ENCODE peak calls at places on chromosomes 16 and 17, in ten cellular contexts. I is A549; Z is PC-3; W is CD8-positive, alpha-beta T cell; M is tibial nerve; L is sigmoid colon; P is dorsolateral prefrontal cortex; V is RWPE1; U is right atrium auricular region; Y is uterus. C is an unnamed sample.
A peak's percentile ranks its signal among the peaks of the same experiment; 100 is the strongest.

GRCh38 chr16:21302898-21303528 is 24.9 kb upstream of the CRYM start:
- DNase-seq in I (peak; percentile 35), Z (peak; percentile 69), W (no peak), M (no peak), L (no peak), P (no peak), V (peak; percentile 88), U (no peak), Y (no peak), C (no peak)

GRCh38 chr17:78672880-78673371 is 95.7 kb upstream of the DNAH17 start:
- DNase-seq in I (no peak), Z (no peak), W (no peak), M (no peak), L (no peak), P (no peak), V (no peak), U (no peak), Y (no peak), C (peak; percentile 30)

GRCh38 chr17:57861000-57861736 is 11.3 kb upstream of the MRPS23 start:
- DNase-seq in I (peak; percentile 78), Z (peak; percentile 50), W (peak; percentile 40), M (no peak), L (peak; percentile 85), P (no peak), V (no peak), U (no peak), Y (no peak), C (peak; percentile 43)

GRCh38 chr16:86924537-86924936 is 346.2 kb downstream of the FOXL1 start:
- DNase-seq in I (no peak), Z (peak; percentile 67), W (no peak), M (no peak), L (no peak), P (no peak), V (no peak), U (no peak), Y (no peak), C (no peak)

GRCh38 chr17:45942284-45942683 is 47.9 kb downstream of the MAPT start:
- DNase-seq in I (no peak), Z (no peak), W (no peak), M (no peak), L (peak; percentile 95), P (peak; percentile 99), V (no peak), U (peak; percentile 75), Y (peak; percentile 41), C (no peak)

GRCh38 chr17:33560165-33560564 is 267.1 kb upstream of the ASIC2 start:
- DNase-seq in I (no peak), Z (no peak), W (no peak), M (no peak), L (no peak), P (no peak), V (no peak), U (no peak), Y (no peak), C (no peak)

GRCh38 chr17:3911271-3912053 is 4.8 kb downstream of the P2RX1 start:
- DNase-seq in I (no peak), Z (no peak), W (peak; percentile 51), M (no peak), L (no peak), P (no peak), V (no peak), U (no peak), Y (no peak), C (peak; percentile 57)

GRCh38 chr16:53131363-53132071 is 76.7 kb downstream of the CHD9 start:
- DNase-seq in I (peak; percentile 55), Z (peak; percentile 50), W (peak; percentile 44), M (peak; percentile 39), L (peak; percentile 88), P (peak; percentile 42), V (peak; percentile 57), U (peak; percentile 82), Y (peak; percentile 57), C (peak; percentile 49)

GRCh38 chr16:17343028-17343427 is 127.7 kb downstream of the XYLT1 start:
- DNase-seq in I (no peak), Z (no peak), W (peak; percentile 49), M (no peak), L (no peak), P (no peak), V (no peak), U (no peak), Y (no peak), C (no peak)

GRCh38 chr16:2967721-2968161 is 1.4 kb upstream of the PAQR4 start:
- DNase-seq in I (no peak), Z (no peak), W (no peak), M (no peak), L (no peak), P (no peak), V (no peak), U (no peak), Y (no peak), C (no peak)

GRCh38 chr17:67157732-67158639 is 87.0 kb downstream of the HELZ start:
- DNase-seq in I (peak; percentile 28), Z (peak; percentile 60), W (no peak), M (no peak), L (no peak), P (no peak), V (peak; percentile 10), U (no peak), Y (no peak), C (no peak)
- TF ChIP-seq CTCF in I (peak; percentile 84), Z (peak; percentile 74), W (no peak), M (no peak), L (no peak), P (peak; percentile 41), V (no peak), U (no peak), Y (no peak), C (no peak)

DNA sequence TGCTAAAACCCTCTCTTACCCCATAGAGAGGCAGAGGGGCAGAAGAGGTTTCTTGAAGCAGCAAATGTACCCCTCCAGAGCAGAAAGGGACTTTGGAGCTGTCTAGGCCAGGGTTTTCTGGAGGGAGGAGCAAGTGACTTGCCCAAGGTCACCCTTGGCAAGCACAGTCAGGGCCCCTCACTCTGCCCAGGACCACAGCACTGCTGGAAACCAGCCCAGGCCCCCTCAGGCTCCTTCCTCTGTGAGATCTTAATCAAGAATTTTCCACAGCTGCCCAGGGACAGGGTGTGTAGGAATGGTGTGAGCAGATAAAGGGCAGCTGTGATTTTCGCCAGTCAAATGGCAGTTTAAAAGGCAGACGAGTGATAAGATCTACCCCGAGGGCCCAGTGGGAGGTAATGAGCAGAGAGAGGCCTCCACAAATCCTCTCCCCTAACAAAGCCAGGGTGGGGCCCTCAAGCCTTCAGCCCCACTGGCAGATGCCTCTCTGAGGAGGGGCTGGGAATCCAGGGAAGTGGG is 3.9 kb upstream of the SLC12A3 start:
- DNase-seq in I (no peak), Z (no peak), W (no peak), M (no peak), L (no peak), P (no peak), V (no peak), U (no peak), Y (no peak), C (no peak)
- H3K27ac ChIP-seq in I (peak overlapping the region; percentile 35), Z (no peak overlapping the region), W (no peak overlapping the region), M (no peak overlapping the region), L (no peak overlapping the region), P (no peak overlapping the region), V (no peak overlapping the region), U (no peak overlapping the region), Y (no peak overlapping the region), C (peak overlapping the region; percentile 8)

GRCh38 chr16:22663389-22664064 is 150.4 kb upstream of the HS3ST2 start:
- DNase-seq in I (no peak), Z (no peak), W (no peak), M (no peak), L (no peak), P (no peak), V (no peak), U (peak; percentile 56), Y (no peak), C (no peak)
- TF ChIP-seq CTCF in I (no peak), Z (no peak), W (no peak), M (no peak), L (no peak), P (no peak), V (no peak), U (no peak), Y (no peak), C (no peak)

GRCh38 chr16:84596161-84596560 is 21.7 kb downstream of the COTL1 start:
- DNase-seq in I (no peak), Z (no peak), W (no peak), M (no peak), L (no peak), P (no peak), V (no peak), U (no peak), Y (no peak), C (no peak)

GRCh38 chr16:84594725-84595038 is 23.2 kb downstream of the COTL1 start:
- DNase-seq in I (no peak), Z (no peak), W (no peak), M (no peak), L (no peak), P (no peak), V (no peak), U (no peak), Y (no peak), C (no peak)

GRCh38 chr16:84595052-84595481 is 22.8 kb downstream of the COTL1 start:
- DNase-seq in I (no peak), Z (no peak), W (no peak), M (no peak), L (no peak), P (no peak), V (no peak), U (no peak), Y (peak; percentile 42), C (no peak)

GRCh38 chr16:84592718-84593117 is 25.2 kb downstream of the COTL1 start:
- DNase-seq in I (no peak), Z (no peak), W (no peak), M (no peak), L (no peak), P (no peak), V (no peak), U (no peak), Y (no peak), C (no peak)

DNA sequence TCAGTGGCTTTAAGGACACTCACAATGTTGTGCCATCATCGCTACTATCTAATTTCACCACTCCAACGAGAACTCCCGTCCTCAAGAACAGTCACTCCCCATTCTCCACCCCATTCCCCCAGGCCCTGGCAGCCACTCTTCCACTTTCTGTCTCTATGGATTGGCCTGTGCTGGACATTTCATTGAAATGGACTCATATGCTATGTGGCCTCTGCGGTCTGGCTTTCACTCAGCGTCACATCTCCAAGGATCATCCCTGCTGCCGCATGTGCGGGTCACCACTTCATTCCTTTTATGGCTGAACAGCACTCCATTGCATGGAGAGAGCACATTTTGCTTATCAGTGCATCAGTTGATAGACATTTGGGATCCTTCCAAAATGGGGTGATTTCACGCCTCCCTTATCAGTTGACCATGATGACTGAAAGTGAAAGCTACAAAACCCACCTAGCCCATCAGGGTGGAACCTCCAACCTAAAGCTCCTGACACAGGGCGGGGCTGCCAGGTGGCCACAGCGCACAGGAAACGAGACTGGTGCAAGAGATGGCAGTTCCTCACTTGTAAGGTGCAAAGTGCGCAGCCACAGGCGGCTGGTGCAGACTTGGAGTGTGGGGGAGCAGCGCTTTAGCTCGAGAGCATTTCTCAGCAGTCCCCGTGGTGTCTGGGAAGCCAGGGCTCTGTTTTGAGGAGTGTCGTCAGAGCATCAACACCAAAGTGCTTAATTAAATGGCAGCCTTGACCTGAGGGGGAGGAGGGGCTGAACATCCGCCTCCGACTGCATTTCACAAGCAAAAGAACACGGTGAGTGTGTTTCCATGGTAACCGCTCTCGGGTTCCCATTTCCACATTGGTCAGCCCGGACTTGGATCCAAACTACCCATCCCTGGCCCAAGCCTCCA is 23.8 kb downstream of the COTL1 start:
- DNase-seq in I (no peak), Z (no peak), W (peak; percentile 84), M (no peak), L (no peak), P (peak; percentile 39), V (no peak), U (no peak), Y (peak; percentile 42), C (peak; percentile 69)
- H3K27ac ChIP-seq in I (no peak overlapping the region), Z (no peak overlapping the region), W (peak overlapping the region; percentile 75), M (peak overlapping the region; percentile 54), L (no peak overlapping the region), P (no peak overlapping the region), V (peak overlapping the region; percentile 6), U (no peak overlapping the region), Y (no peak overlapping the region), C (peak overlapping the region; percentile 81)

C was measured in CD4-positive, alpha-beta T cell.